ENCODE peak calls at places on chromosomes 3 and 15, in nine cellular contexts. F is spleen, S is tibial artery, G is neural progenitor cell, T is transverse colon, Z is neuronal stem cell, U is MM.1S, P is pancreas, V is PC-3. C is an unnamed sample. For H3K36me3 and H3K9me3, the result is how much of the 10 kb centered on the place peaks cover.

GRCh38 chr15:89657691-89658200 is 2.5 kb upstream of the KIF7 start:
- DNase-seq in P (no peak), S (peak), G (no peak), F (no peak), V (no peak), U (no peak), T (no peak), Z (no peak), C (no peak)

GRCh38 chr3:64352596-64352989 is 127.3 kb upstream of the PRICKLE2 start:
- DNase-seq in S (no peak), T (no peak), P (no peak), V (no peak), U (no peak), F (no peak), Z (no peak), G (no peak), C (no peak)

GRCh38 chr3:196837819-196838420 is 29.8 kb upstream of the SENP5 start:
- DNase-seq in G (peak), V (peak), T (peak), S (peak), F (peak), Z (peak), P (peak), U (peak), C (peak)

GRCh38 chr15:39896837-39897236 is 23.2 kb downstream of the GPR176 start:
- DNase-seq in U (no peak), V (no peak), S (no peak), T (no peak), P (no peak), G (no peak), F (no peak), Z (no peak), C (no peak)

GRCh38 chr15:76363251-76363650 is 26.7 kb downstream of the ISL2 start:
- DNase-seq in S (no peak), V (peak), F (no peak), G (no peak), P (no peak), U (no peak), Z (no peak), T (no peak), C (no peak)

GRCh38 chr3:126464997-126465396 is 10.7 kb downstream of the ZXDC start:
- DNase-seq in V (no peak), F (peak), U (no peak), G (no peak), T (no peak), Z (no peak), S (no peak), P (peak), C (peak)

GRCh38 chr3:43670635-43671522 is 19.9 kb upstream of the ABHD5 start:
- DNase-seq in S (no peak), Z (no peak), F (no peak), U (no peak), T (no peak), G (no peak), P (no peak), V (no peak), C (no peak)

GRCh38 chr15:96334017-96334704 is 3.7 kb downstream of the NR2F2 start:
- DNase-seq in G (peak), U (no peak), T (peak), V (peak), P (no peak), S (no peak), F (no peak), Z (peak), C (peak)

GRCh38 chr3:177299250-177299649 is 102.0 kb upstream of the TBL1XR1 start:
- DNase-seq in Z (no peak), S (no peak), P (no peak), F (no peak), G (no peak), U (no peak), V (no peak), T (no peak), C (no peak)

GRCh38 chr3:155921486-155921885 is 51.0 kb downstream of the GMPS start:
- DNase-seq in T (no peak), Z (no peak), G (no peak), V (no peak), F (no peak), P (no peak), U (no peak), S (no peak), C (no peak)

GRCh38 chr3:155919728-155920127 is 49.3 kb downstream of the GMPS start:
- DNase-seq in P (no peak), T (no peak), U (no peak), G (no peak), F (no peak), V (no peak), Z (no peak), S (no peak), C (no peak)

GRCh38 chr3:155912090-155912489 is 41.6 kb downstream of the GMPS start:
- DNase-seq in Z (no peak), V (no peak), U (no peak), F (no peak), P (no peak), T (no peak), S (no peak), G (no peak), C (no peak)

GRCh38 chr3:155912574-155913190 is 42.2 kb downstream of the GMPS start:
- DNase-seq in T (no peak), P (no peak), F (no peak), U (no peak), S (no peak), V (no peak), G (no peak), Z (no peak), C (no peak)

DNA sequence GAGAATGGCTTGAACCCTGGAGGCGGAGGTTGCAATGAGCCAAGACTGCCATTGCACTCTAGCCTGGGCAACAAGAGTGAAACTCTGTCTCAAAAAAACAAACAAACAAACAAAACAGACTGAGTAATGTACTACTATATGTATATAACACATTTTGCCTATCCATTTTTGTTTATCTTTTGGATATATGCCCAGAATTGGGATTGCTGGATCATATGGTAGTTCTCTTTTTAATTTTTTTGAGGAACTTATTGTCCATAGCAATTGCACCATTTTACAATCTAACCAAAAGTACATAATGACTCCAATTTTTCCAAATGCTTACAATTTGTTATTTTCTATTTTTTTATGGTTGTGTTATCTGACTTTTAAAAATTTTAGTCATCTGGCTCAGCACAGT is 47.3 kb downstream of the GMPS start:
- DNase-seq in U (no peak), P (no peak), V (no peak), G (no peak), S (no peak), T (no peak), Z (no peak), F (no peak), C (no peak)
- H3K36me3 ChIP-seq in U (under half), P (under half), V (half or more), G (under half), S (half or more), T (under half), Z (half or more), F (under half), C (half or more)

GRCh38 chr3:138640537-138640936 is 32.0 kb downstream of the FAIM start:
- DNase-seq in T (no peak), F (no peak), V (peak), P (no peak), U (no peak), G (no peak), S (no peak), Z (no peak), C (no peak)
- H3K9me3 ChIP-seq in T (under half), F (under half), V (under half), P (under half), U (under half), G (under half), S (under half), Z (under half), C (under half)

GRCh38 chr15:34865531-34865930 is 70.2 kb upstream of the ACTC1 start:
- DNase-seq in V (no peak), F (no peak), T (no peak), U (no peak), G (no peak), P (no peak), S (no peak), Z (no peak), C (no peak)

GRCh38 chr15:34869110-34869509 is 73.8 kb upstream of the ACTC1 start:
- DNase-seq in V (no peak), U (no peak), F (no peak), T (no peak), G (no peak), Z (no peak), S (no peak), P (no peak), C (no peak)
- H3K36me3 ChIP-seq in V (under half), U (under half), F (under half), T (under half), G (under half), Z (half or more), S (under half), P (under half), C (half or more)

GRCh38 chr3:33145221-33145900 is 31.5 kb downstream of the CRTAP start:
- DNase-seq in G (no peak), P (no peak), Z (no peak), F (no peak), S (no peak), U (no peak), V (no peak), T (no peak), C (no peak)
- H3K9me3 ChIP-seq in G (under half), P (under half), Z (under half), F (under half), S (under half), U (under half), V (under half), T (under half), C (under half)

GRCh38 chr3:10305331-10305902 is 12.7 kb upstream of the GHRL start:
- DNase-seq in S (no peak), G (no peak), T (no peak), P (no peak), Z (no peak), V (no peak), F (no peak), U (no peak), C (no peak)
- H3K36me3 ChIP-seq in S (half or more), G (under half), T (under half), P (half or more), Z (half or more), V (half or more), F (half or more), U (under half), C (half or more)

GRCh38 chr3:53071882-53072431 is 26.1 kb upstream of the SFMBT1 start:
- DNase-seq in U (no peak), F (peak), P (no peak), G (no peak), Z (no peak), T (no peak), V (no peak), S (no peak), C (no peak)

GRCh38 chr3:53069422-53070068 is 23.7 kb upstream of the SFMBT1 start:
- DNase-seq in G (peak), U (no peak), S (no peak), F (peak), Z (no peak), P (no peak), T (no peak), V (no peak), C (no peak)

GRCh38 chr3:53068176-53068575 is 22.3 kb upstream of the SFMBT1 start:
- DNase-seq in F (no peak), T (no peak), U (no peak), P (no peak), G (no peak), Z (no peak), S (no peak), V (no peak), C (no peak)

GRCh38 chr3:53065841-53066480 is 20.1 kb upstream of the SFMBT1 start:
- DNase-seq in T (no peak), G (no peak), Z (no peak), F (no peak), V (no peak), U (no peak), S (no peak), P (no peak), C (no peak)

GRCh38 chr3:53067571-53067970 is 21.7 kb upstream of the SFMBT1 start:
- DNase-seq in T (no peak), S (no peak), V (no peak), Z (no peak), F (no peak), P (no peak), U (no peak), G (no peak), C (no peak)
- H3K9me3 ChIP-seq in T (under half), S (under half), V (under half), Z (under half), F (under half), P (under half), U (under half), G (under half), C (under half)

GRCh38 chr3:69032737-69033136 is 19.3 kb upstream of the EOGT start:
- DNase-seq in Z (no peak), P (no peak), V (no peak), U (no peak), S (no peak), F (no peak), T (no peak), G (no peak), C (no peak)
- H3K36me3 ChIP-seq in Z (half or more), P (half or more), V (under half), U (under half), S (half or more), F (half or more), T (under half), G (under half), C (half or more)

GRCh38 chr3:122940628-122941086 is 86.9 kb downstream of the SEMA5B start:
- DNase-seq in V (no peak), F (peak), P (no peak), G (no peak), Z (no peak), U (no peak), T (no peak), S (no peak), C (no peak)
- H3K9me3 ChIP-seq in V (under half), F (under half), P (under half), G (under half), Z (under half), U (under half), T (under half), S (under half), C (under half)

GRCh38 chr3:47661121-47661752 is 82.6 kb upstream of the CSPG5 start:
- DNase-seq in F (no peak), U (no peak), P (peak), G (no peak), S (no peak), T (no peak), V (peak), Z (no peak), C (no peak)

GRCh38 chr3:47663630-47664240 is 85.1 kb upstream of the CSPG5 start:
- DNase-seq in Z (no peak), G (no peak), V (no peak), F (no peak), S (no peak), T (no peak), P (no peak), U (no peak), C (no peak)

GRCh38 chr3:47658444-47658843 is 79.8 kb upstream of the CSPG5 start:
- DNase-seq in U (no peak), S (no peak), P (no peak), Z (no peak), G (no peak), V (no peak), T (no peak), F (no peak), C (no peak)
- H3K36me3 ChIP-seq in U (under half), S (under half), P (under half), Z (half or more), G (under half), V (under half), T (under half), F (under half), C (under half)

C was measured in upper lobe of right lung.